ENCODE peak calls at places on chromosomes 13 and 19, in nine cellular contexts. R is esophagus squamous epithelium; W is RPMI7951; Q is CD4-positive, alpha-beta T cell; K is lung microvascular endothelial cell; N is activated CD8-positive, alpha-beta memory T cell treated with anti-CD3 and anti-CD28 coated beads for 1 hour; I is T-cell; E is GM19239; B is T1000. G is an unnamed sample.

GRCh38 chr13:99993660-99994455 is 12.3 kb downstream of the ZIC2 start:
- DNase-seq in R (no peak), W (no peak), Q (no peak), K (no peak), N (no peak), I (no peak), E (no peak), B (no peak), G (no peak)

GRCh38 chr13:30159446-30159839 is 147.9 kb downstream of the KATNAL1 start:
- DNase-seq in R (no peak), W (peak; percentile 94), Q (no peak), K (peak; percentile 50), N (no peak), I (no peak), E (no peak), B (peak; percentile 40), G (no peak)

GRCh38 chr19:18745012-18745735 is 45.9 kb downstream of the COMP start:
- DNase-seq in R (no peak), W (no peak), Q (no peak), K (no peak), N (no peak), I (no peak), E (no peak), B (no peak), G (no peak)

GRCh38 chr13:109272595-109273325 is 513.6 kb downstream of the IRS2 start:
- DNase-seq in R (no peak), W (peak; percentile 19), Q (no peak), K (peak; percentile 22), N (no peak), I (no peak), E (no peak), B (no peak), G (no peak)

GRCh38 chr13:110106726-110107125 is 200.2 kb downstream of the COL4A1 start:
- DNase-seq in R (no peak), W (no peak), Q (no peak), K (no peak), N (no peak), I (no peak), E (no peak), B (no peak), G (no peak)

GRCh38 chr19:49339364-49340068 is 4.3 kb downstream of the CD37 start:
- DNase-seq in R (no peak), W (peak; percentile 79), Q (no peak), K (peak; percentile 88), N (no peak), I (no peak), E (no peak), B (peak; percentile 66), G (peak; percentile 65)

GRCh38 chr13:31545616-31546015 is 193.7 kb upstream of the RXFP2 start:
- DNase-seq in R (no peak), W (peak; percentile 39), Q (no peak), K (no peak), N (no peak), I (no peak), E (no peak), B (no peak), G (no peak)

GRCh38 chr13:113981611-113982295 is 7.9 kb upstream of the C13orf46 start:
- DNase-seq in R (no peak), W (no peak), Q (no peak), K (no peak), N (no peak), I (no peak), E (no peak), B (no peak), G (no peak)

GRCh38 chr13:110254751-110255553 is 52.0 kb downstream of the COL4A1 start:
- DNase-seq in R (no peak), W (no peak), Q (no peak), K (no peak), N (no peak), I (no peak), E (no peak), B (no peak), G (no peak)

GRCh38 chr13:48769107-48769704 is 115.5 kb downstream of the CYSLTR2 start:
- DNase-seq in R (peak; percentile 13), W (peak; percentile 77), Q (peak; percentile 61), K (peak; percentile 89), N (peak; percentile 48), I (peak; percentile 77), E (peak; percentile 48), B (peak; percentile 48), G (peak; percentile 67)

GRCh38 chr19:34254552-34255432 is at the start of gene GARRE1:
- DNase-seq in R (no peak), W (peak; percentile 62), Q (no peak), K (peak; percentile 34), N (peak; percentile 40), I (peak; percentile 86), E (peak; percentile 95), B (no peak), G (no peak)

GRCh38 chr13:58933475-58933874 is 1230.3 kb downstream of the DIAPH3 start:
- DNase-seq in R (no peak), W (no peak), Q (no peak), K (no peak), N (no peak), I (no peak), E (no peak), B (no peak), G (no peak)

GRCh38 chr19:1244693-1245451 is 3.3 kb downstream of the ATP5F1D start:
- DNase-seq in R (no peak), W (no peak), Q (no peak), K (no peak), N (no peak), I (peak; percentile 37), E (no peak), B (peak; percentile 52), G (no peak)

GRCh38 chr19:9671654-9672053 is 3.2 kb downstream of the ZNF562 start:
- DNase-seq in R (no peak), W (no peak), Q (no peak), K (no peak), N (no peak), I (no peak), E (no peak), B (no peak), G (no peak)

GRCh38 chr19:41265376-41266153 is 1.4 kb downstream of the HNRNPUL1 start:
- DNase-seq in R (no peak), W (peak; percentile 40), Q (no peak), K (peak; percentile 28), N (no peak), I (no peak), E (no peak), B (no peak), G (no peak)

GRCh38 chr19:49061000-49061399 is 3.5 kb upstream of the CGB7 start:
- DNase-seq in R (no peak), W (no peak), Q (no peak), K (no peak), N (no peak), I (no peak), E (no peak), B (no peak), G (no peak)

GRCh38 chr13:23778879-23779278 is 110.3 kb downstream of the MIPEP start:
- DNase-seq in R (no peak), W (no peak), Q (no peak), K (no peak), N (no peak), I (no peak), E (no peak), B (no peak), G (no peak)

GRCh38 chr19:10503002-10503789 is at the start of gene KEAP1:
- DNase-seq in R (no peak), W (peak; percentile 35), Q (no peak), K (peak; percentile 32), N (no peak), I (peak; percentile 18), E (no peak), B (no peak), G (no peak)

GRCh38 chr13:21672811-21673591 is 2.1 kb downstream of the FGF9 start:
- DNase-seq in R (no peak), W (no peak), Q (no peak), K (no peak), N (no peak), I (no peak), E (no peak), B (no peak), G (no peak)

GRCh38 chr13:24218977-24219376 is 58.5 kb downstream of the SPATA13 start:
- DNase-seq in R (no peak), W (no peak), Q (no peak), K (no peak), N (no peak), I (no peak), E (no peak), B (no peak), G (no peak)

GRCh38 chr13:97020194-97020593 is 25.9 kb upstream of the OXGR1 start:
- DNase-seq in R (no peak), W (no peak), Q (no peak), K (no peak), N (no peak), I (no peak), E (no peak), B (no peak), G (no peak)

GRCh38 chr13:48896312-48896711 is 79.4 kb upstream of the FNDC3A start:
- DNase-seq in R (no peak), W (peak; percentile 44), Q (no peak), K (peak; percentile 86), N (no peak), I (no peak), E (no peak), B (no peak), G (no peak)

GRCh38 chr13:49376121-49376520 is 67.7 kb downstream of the CAB39L start:
- DNase-seq in R (no peak), W (no peak), Q (no peak), K (no peak), N (no peak), I (no peak), E (no peak), B (no peak), G (no peak)

GRCh38 chr13:50580684-50581305 is 262.7 kb downstream of the DLEU7 start:
- DNase-seq in R (no peak), W (peak; percentile 60), Q (no peak), K (no peak), N (no peak), I (no peak), E (no peak), B (no peak), G (no peak)

GRCh38 chr13:112203614-112204013 is 136.7 kb downstream of the SOX1 start:
- DNase-seq in R (no peak), W (no peak), Q (no peak), K (no peak), N (no peak), I (no peak), E (no peak), B (no peak), G (no peak)

GRCh38 chr19:14410054-14410774 is 8.9 kb downstream of the DDX39A start:
- DNase-seq in R (no peak), W (no peak), Q (peak; percentile 38), K (no peak), N (no peak), I (peak; percentile 64), E (no peak), B (no peak), G (no peak)

GRCh38 chr19:49818691-49819331 is 722 bp downstream of the MED25 start:
- DNase-seq in R (no peak), W (no peak), Q (no peak), K (no peak), N (no peak), I (no peak), E (no peak), B (no peak), G (no peak)